ENCODE peak calls at places on chromosome 18, in four cellular contexts. D is psoas muscle, L is astrocyte, Z is mammary epithelial cell. M is an unnamed sample.
A peak's percentile ranks its signal among the peaks of the same experiment; 100 is the strongest.

GRCh38 chr18:78979058-78979680 is 449 bp upstream of the SALL3 start:
- DNase-seq in D (no peak), L (no peak), Z (no peak), M (no peak)

GRCh38 chr18:13353424-13353823 is 134.9 kb downstream of the LDLRAD4 start:
- DNase-seq in D (no peak), L (no peak), Z (no peak), M (no peak)

GRCh38 chr18:76985156-76985950 is 147.2 kb downstream of the MBP start:
- DNase-seq in D (no peak), L (no peak), Z (no peak), M (no peak)

GRCh38 chr18:3791258-3791657 is 341.3 kb downstream of the TGIF1 start:
- DNase-seq in D (no peak), L (no peak), Z (no peak), M (no peak)

GRCh38 chr18:47118986-47119385 is 31.3 kb downstream of the HDHD2 start:
- DNase-seq in D (no peak), L (peak; percentile 54), Z (peak; percentile 5), M (peak; percentile 45)

GRCh38 chr18:55838322-55838721 is 250.3 kb upstream of the TCF4 start:
- DNase-seq in D (no peak), L (no peak), Z (no peak), M (no peak)

GRCh38 chr18:55779461-55779710 is 191.4 kb upstream of the TCF4 start:
- DNase-seq in D (peak; percentile 54), L (no peak), Z (peak; percentile 22), M (no peak)

GRCh38 chr18:55319517-55319905 is 268.5 kb downstream of the TCF4 start:
- DNase-seq in D (no peak), L (peak; percentile 67), Z (no peak), M (peak; percentile 63)

GRCh38 chr18:68803371-68803770 is 5.5 kb downstream of the CCDC102B start:
- DNase-seq in D (peak; percentile 60), L (peak; percentile 91), Z (no peak), M (peak; percentile 80)

GRCh38 chr18:58937204-58937603 is 72.5 kb downstream of the ZNF532 start:
- DNase-seq in D (no peak), L (peak; percentile 59), Z (peak; percentile 30), M (peak; percentile 5)

GRCh38 chr18:59660976-59661743 is 36.1 kb downstream of the CCBE1 start:
- DNase-seq in D (no peak), L (peak; percentile 40), Z (peak; percentile 78), M (peak; percentile 46)

GRCh38 chr18:64110692-64111480 is 38.0 kb downstream of the LINC00305 start:
- DNase-seq in D (no peak), L (no peak), Z (no peak), M (no peak)

GRCh38 chr18:36314754-36315153 is 17.2 kb downstream of the FHOD3 start:
- DNase-seq in D (no peak), L (peak; percentile 94), Z (peak; percentile 58), M (peak; percentile 70)

GRCh38 chr18:71583291-71583690 is 960.9 kb downstream of the CBLN2 start:
- DNase-seq in D (no peak), L (peak; percentile 4), Z (no peak), M (no peak)

GRCh38 chr18:598053-598665 is 1.4 kb downstream of the CLUL1 start:
- DNase-seq in D (no peak), L (no peak), Z (no peak), M (peak; percentile 34)

GRCh38 chr18:32440478-32440877 is 30.2 kb downstream of the GAREM1 start:
- DNase-seq in D (no peak), L (no peak), Z (no peak), M (no peak)

GRCh38 chr18:32443356-32443755 is 27.3 kb downstream of the GAREM1 start:
- DNase-seq in D (no peak), L (no peak), Z (no peak), M (no peak)

GRCh38 chr18:32442575-32442974 is 28.1 kb downstream of the GAREM1 start:
- DNase-seq in D (no peak), L (no peak), Z (no peak), M (no peak)

GRCh38 chr18:32439802-32440201 is 30.9 kb downstream of the GAREM1 start:
- DNase-seq in D (no peak), L (no peak), Z (no peak), M (no peak)

GRCh38 chr18:32441536-32441935 is 29.1 kb downstream of the GAREM1 start:
- DNase-seq in D (no peak), L (peak; percentile 62), Z (no peak), M (no peak)
- H3K4me3 ChIP-seq in D (peak overlapping the region; percentile 32), L (peak overlapping the region; percentile 31), Z (no peak overlapping the region), M (no peak overlapping the region)

DNA sequence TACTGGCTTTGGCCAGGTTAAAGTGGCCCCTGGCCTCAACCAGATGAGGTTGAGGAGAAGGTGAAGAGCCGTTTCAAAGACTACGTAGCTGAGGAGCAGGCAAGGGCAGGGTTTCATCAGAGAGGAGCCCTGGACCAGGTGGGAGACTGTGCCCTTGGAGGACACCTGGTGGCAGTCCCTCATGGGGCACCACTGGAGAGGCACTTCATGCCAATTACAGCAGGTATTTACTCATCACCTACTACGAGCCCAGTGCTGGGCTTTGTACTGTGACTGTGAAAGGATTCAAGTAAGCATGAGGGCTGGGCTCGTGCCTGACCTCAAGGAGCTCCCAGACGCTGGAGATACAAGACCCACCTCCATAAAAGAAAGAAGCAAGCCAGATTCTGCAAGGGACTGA is 37.6 kb downstream of the SMAD7 start:
- DNase-seq in D (no peak), L (no peak), Z (no peak), M (no peak)
- TF ChIP-seq CTCF in D (no peak), L (no peak), Z (peak; percentile 25), M (peak; percentile 8)

DNA sequence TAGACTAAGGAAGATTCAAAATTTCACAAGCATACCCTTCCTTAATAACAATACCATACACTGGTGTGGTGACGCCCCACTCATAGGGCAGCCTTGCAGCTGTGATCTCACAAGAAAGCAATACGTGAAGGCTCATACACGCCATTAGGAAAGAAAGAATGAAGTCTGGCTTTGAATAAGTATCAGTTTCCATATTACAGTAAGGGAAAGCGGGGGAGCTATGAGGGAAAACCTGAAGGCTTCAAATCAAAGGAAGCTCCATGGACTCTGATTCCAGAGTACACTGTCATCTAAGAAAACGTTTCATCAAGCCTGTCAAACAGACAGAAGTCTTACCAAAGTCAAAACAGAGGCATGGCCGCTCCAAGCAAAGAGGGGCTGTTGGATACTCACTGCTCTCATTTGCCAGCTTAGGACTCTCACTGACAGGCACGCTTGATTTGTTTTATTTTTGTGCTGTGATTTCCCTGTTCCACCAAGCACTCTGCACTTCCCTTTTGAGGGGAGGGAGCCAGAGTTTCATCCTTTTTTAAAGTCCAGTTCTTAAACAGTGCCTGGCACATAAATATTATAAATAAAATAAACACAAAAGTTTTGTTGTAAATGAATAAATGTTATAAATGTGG is 221.3 kb downstream of the PIEZO2 start:
- DNase-seq in D (no peak), L (peak; percentile 36), Z (no peak), M (no peak)
- H3K4me3 ChIP-seq in D (no peak overlapping the region), L (no peak overlapping the region), Z (no peak overlapping the region), M (no peak overlapping the region)

GRCh38 chr18:67705748-67706147 is 189.2 kb upstream of the DSEL start:
- DNase-seq in D (no peak), L (no peak), Z (no peak), M (no peak)
- TF ChIP-seq CTCF in D (no peak), L (no peak), Z (no peak), M (no peak)

GRCh38 chr18:48778344-48779011 is 172.3 kb downstream of the SMAD7 start:
- DNase-seq in D (peak; percentile 29), L (no peak), Z (no peak), M (no peak)
- H3K4me3 ChIP-seq in D (no peak overlapping the region), L (no peak overlapping the region), Z (no peak overlapping the region), M (no peak overlapping the region)

M was measured in AG09309.